ENCODE peak calls at places on chromosomes 5 and 9, in ten cellular contexts. C is left kidney; A is GM06990; K is HepG2; W is lower leg skin; F is NCI-H187; M is stimulated activated naive CD4-positive, alpha-beta T cell; Q is frontal cortex; E is Ammon's horn; Y is T-helper 22 cell. D is an unnamed sample.

GRCh38 chr5:143060018-143060417 is 289.8 kb downstream of the ARHGAP26 start:
- DNase-seq in C (no peak), Q (no peak), W (no peak), K (no peak), A (no peak), F (no peak), E (no peak), Y (no peak), M (no peak), D (no peak)

GRCh38 chr5:67617051-67617450 is 420.5 kb upstream of the CD180 start:
- DNase-seq in K (no peak), Y (no peak), A (no peak), Q (no peak), F (peak), E (no peak), W (no peak), M (no peak), C (no peak), D (no peak)

GRCh38 chr9:88388886-88389617 is 808 bp downstream of the SPIN1 start:
- DNase-seq in K (peak), M (peak), C (peak), A (peak), Q (peak), E (peak), W (no peak), Y (no peak), F (no peak), D (peak)

GRCh38 chr5:157612071-157612476 is 36.5 kb upstream of the ADAM19 start:
- DNase-seq in W (no peak), K (no peak), Q (no peak), M (no peak), F (peak), A (no peak), C (peak), Y (no peak), E (no peak), D (no peak)

GRCh38 chr5:172458956-172459355 is 4.6 kb upstream of the SH3PXD2B start:
- DNase-seq in F (no peak), M (no peak), K (no peak), A (no peak), E (no peak), W (no peak), Y (no peak), C (peak), Q (no peak), D (no peak)

GRCh38 chr5:178869577-178869976 is 9.8 kb downstream of the ZNF354B start:
- DNase-seq in E (no peak), Q (no peak), W (no peak), C (no peak), M (no peak), K (no peak), F (no peak), A (no peak), Y (no peak), D (no peak)

GRCh38 chr5:77211013-77211690 is 672 bp downstream of the PDE8B start:
- DNase-seq in M (peak), Q (no peak), F (no peak), A (no peak), E (no peak), Y (no peak), K (no peak), W (no peak), C (peak), D (no peak)

GRCh38 chr5:131151216-131151615 is 13.8 kb downstream of the HINT1 start:
- DNase-seq in K (no peak), F (no peak), M (no peak), Y (no peak), A (no peak), E (no peak), C (no peak), Q (no peak), W (no peak), D (no peak)

GRCh38 chr5:74641014-74641777 is 668 bp upstream of the ENC1 start:
- DNase-seq in W (peak), E (peak), A (peak), C (peak), F (peak), Q (peak), Y (no peak), M (peak), K (peak), D (peak)

GRCh38 chr9:129595323-129595741 is 25.6 kb downstream of the C9orf50 start:
- DNase-seq in E (no peak), Q (no peak), A (no peak), W (no peak), F (no peak), Y (no peak), C (peak), K (no peak), M (no peak), D (no peak)

GRCh38 chr9:76560481-76560891 is 101.5 kb downstream of the GCNT1 start:
- DNase-seq in E (no peak), Y (no peak), F (no peak), W (no peak), A (no peak), K (no peak), M (no peak), Q (no peak), C (no peak), D (no peak)

GRCh38 chr5:110727025-110727314 is 499 bp upstream of the TMEM232 start:
- DNase-seq in Y (no peak), F (no peak), E (no peak), Q (no peak), K (peak), A (no peak), M (no peak), W (no peak), C (no peak), D (no peak)

GRCh38 chr5:3600106-3600997 is 4.7 kb downstream of the IRX1 start:
- DNase-seq in A (no peak), E (no peak), W (peak), Y (no peak), M (no peak), C (peak), F (no peak), Q (peak), K (no peak), D (no peak)

GRCh38 chr5:180818275-180818674 is 15.7 kb upstream of the MGAT1 start:
- DNase-seq in E (no peak), C (peak), M (no peak), A (no peak), W (peak), K (no peak), Y (no peak), F (no peak), Q (no peak), D (no peak)

GRCh38 chr9:114285166-114285867 is 37.6 kb upstream of the ORM1 start:
- DNase-seq in Q (no peak), C (peak), E (no peak), K (no peak), W (peak), A (no peak), M (no peak), Y (no peak), F (no peak), D (no peak)

GRCh38 chr9:134328841-134329575 is 2.8 kb downstream of the RXRA start:
- DNase-seq in F (no peak), K (peak), A (no peak), M (no peak), W (no peak), Y (no peak), Q (no peak), C (peak), E (no peak), D (peak)

GRCh38 chr5:132266836-132267160 is 9.3 kb downstream of the PDLIM4 start:
- DNase-seq in Q (no peak), C (no peak), M (no peak), K (no peak), Y (no peak), A (no peak), F (no peak), E (no peak), W (no peak), D (no peak)

GRCh38 chr5:155070781-155071180 is 57.2 kb downstream of the KIF4B start:
- DNase-seq in M (no peak), K (no peak), E (no peak), Q (no peak), W (no peak), F (no peak), C (no peak), A (no peak), Y (no peak), D (no peak)

GRCh38 chr9:125440411-125440810 is 178.8 kb downstream of the GAPVD1 start:
- DNase-seq in F (no peak), E (no peak), C (peak), K (no peak), A (no peak), W (peak), Q (no peak), M (no peak), Y (no peak), D (no peak)

GRCh38 chr5:133690746-133691145 is 78.4 kb upstream of the FSTL4 start:
- DNase-seq in F (no peak), A (no peak), C (no peak), K (no peak), M (no peak), Q (no peak), W (no peak), Y (no peak), E (no peak), D (no peak)

GRCh38 chr5:143086851-143087637 is 316.4 kb downstream of the NR3C1 start:
- DNase-seq in W (no peak), K (peak), M (no peak), E (no peak), C (peak), Q (no peak), A (no peak), Y (no peak), F (no peak), D (no peak)

GRCh38 chr9:134372621-134373267 is 46.5 kb downstream of the RXRA start:
- DNase-seq in Q (no peak), E (no peak), K (no peak), A (no peak), C (no peak), M (no peak), W (no peak), F (no peak), Y (no peak), D (peak)

GRCh38 chr9:89635007-89635742 is 30.4 kb downstream of the GADD45G start:
- DNase-seq in C (no peak), A (no peak), E (peak), M (no peak), F (no peak), Y (no peak), K (no peak), Q (no peak), W (no peak), D (no peak)

GRCh38 chr9:81665514-81665838 is 23.9 kb downstream of the TLE1 start:
- DNase-seq in E (no peak), C (peak), A (no peak), Q (no peak), W (no peak), Y (no peak), F (no peak), M (no peak), K (no peak), D (no peak)

GRCh38 chr9:91193658-91194391 is 167.9 kb downstream of the AUH start:
- DNase-seq in A (peak), F (no peak), E (peak), K (peak), Q (no peak), M (peak), W (peak), Y (peak), C (peak), D (peak)

GRCh38 chr9:111572945-111573604 is 26.4 kb downstream of the PTGR1 start:
- DNase-seq in K (no peak), Q (no peak), A (no peak), E (peak), F (no peak), W (no peak), C (no peak), M (no peak), Y (no peak), D (no peak)

GRCh38 chr9:88657893-88658292 is 122.9 kb downstream of the NXNL2 start:
- DNase-seq in W (no peak), K (no peak), C (peak), A (no peak), Q (no peak), Y (no peak), F (no peak), M (no peak), E (no peak), D (no peak)

D was measured in right atrium auricular region.